ENCODE peak calls at places on chromosome 7, in seven cellular contexts. J is glutamatergic neuron; E is HT-29; O is ELR; N is activated CD8-positive, alpha-beta memory T cell treated with anti-CD3 and anti-CD28 coated beads, Interleukin-2, amount 50 U/mL, for 48 hours; S is mammary epithelial cell; H is kidney. D is an unnamed sample.

GRCh38 chr7:27201231-27202017 is 1.5 kb upstream of the HOXA13 start:
- DNase-seq in J (no peak), E (peak; percentile 72), O (peak; percentile 37), N (no peak), S (no peak), H (no peak), D (no peak)

GRCh38 chr7:138396251-138397070 is 63.6 kb upstream of the TRIM24 start:
- DNase-seq in J (no peak), E (peak; percentile 99), O (no peak), N (no peak), S (no peak), H (no peak), D (peak; percentile 51)

GRCh38 chr7:45511721-45512422 is 62.3 kb upstream of the ADCY1 start:
- DNase-seq in J (no peak), E (no peak), O (no peak), N (no peak), S (no peak), H (no peak), D (no peak)

GRCh38 chr7:2738766-2739549 is 51.0 kb downstream of the AMZ1 start:
- DNase-seq in J (no peak), E (no peak), O (no peak), N (no peak), S (no peak), H (peak; percentile 65), D (no peak)

GRCh38 chr7:103989785-103990775 is 622 bp upstream of the RELN start:
- DNase-seq in J (peak; percentile 82), E (no peak), O (peak; percentile 46), N (peak; percentile 55), S (peak; percentile 4), H (peak; percentile 75), D (no peak)

GRCh38 chr7:130996841-130997231 is 262.8 kb upstream of the KLF14 start:
- DNase-seq in J (no peak), E (peak; percentile 93), O (peak; percentile 43), N (peak; percentile 73), S (peak; percentile 85), H (peak; percentile 81), D (peak; percentile 72)

GRCh38 chr7:64887756-64888508 is 15.1 kb upstream of the ZNF273 start:
- DNase-seq in J (peak; percentile 74), E (no peak), O (no peak), N (peak; percentile 77), S (no peak), H (peak; percentile 66), D (peak; percentile 45)

GRCh38 chr7:111199643-111200042 is 108.7 kb downstream of the LRRN3 start:
- DNase-seq in J (no peak), E (peak; percentile 74), O (no peak), N (no peak), S (no peak), H (no peak), D (no peak)

GRCh38 chr7:79653136-79653631 is 199.7 kb upstream of the MAGI2 start:
- DNase-seq in J (no peak), E (no peak), O (peak; percentile 69), N (no peak), S (no peak), H (no peak), D (no peak)

GRCh38 chr7:8823486-8823885 is 390.1 kb downstream of the NXPH1 start:
- DNase-seq in J (no peak), E (peak; percentile 5), O (no peak), N (no peak), S (no peak), H (no peak), D (no peak)

GRCh38 chr7:78587443-78588044 is 789.0 kb downstream of the PHTF2 start:
- DNase-seq in J (no peak), E (peak; percentile 78), O (peak; percentile 46), N (no peak), S (no peak), H (no peak), D (no peak)

D was measured in lung.